ENCODE peak calls at places on chromosomes 13 and 19, in four cellular contexts. A, E, P and U are unnamed samples.

GRCh38 chr13:60229708-60230272 is 66.1 kb upstream of the DIAPH3 start:
- DNase-seq in A (no peak), E (no peak), P (no peak), U (peak)

GRCh38 chr13:44507639-44508038 is 68.5 kb downstream of the TSC22D1 start:
- DNase-seq in A (no peak), E (no peak), P (no peak), U (no peak)

GRCh38 chr13:23667750-23668149 is 97.5 kb downstream of the TNFRSF19 start:
- DNase-seq in A (no peak), E (no peak), P (no peak), U (no peak)

GRCh38 chr13:111526922-111527321 is 206.5 kb downstream of the TEX29 start:
- DNase-seq in A (no peak), E (no peak), P (no peak), U (no peak)

GRCh38 chr19:8965887-8966286 is 44.3 kb downstream of the MUC16 start:
- DNase-seq in A (no peak), E (no peak), P (no peak), U (no peak)

GRCh38 chr19:21585491-21585890 is 80.1 kb downstream of the ZNF429 start:
- DNase-seq in A (no peak), E (no peak), P (no peak), U (no peak)

GRCh38 chr19:5999693-6000092 is 21.8 kb upstream of the RANBP3 start:
- DNase-seq in A (no peak), E (no peak), P (no peak), U (no peak)

GRCh38 chr13:30111810-30112209 is 195.5 kb downstream of the KATNAL1 start:
- DNase-seq in A (no peak), E (no peak), P (peak), U (peak)

GRCh38 chr19:1169921-1170885 is 3.9 kb downstream of the SBNO2 start:
- DNase-seq in A (peak), E (no peak), P (no peak), U (peak)